ENCODE peak calls at places on chromosomes 4 and X, in seven cellular contexts. F is gastrocnemius medialis, B is A549, U is uterus, W is esophagus squamous epithelium, C is H1, I is breast epithelium. L is an unnamed sample.

GRCh38 chr4:184268574-184269160 is 51.0 kb upstream of the ENPP6 start:
- DNase-seq in F (no peak), W (no peak), B (peak; percentile 17), U (no peak), I (no peak), C (no peak), L (no peak)

GRCh38 chr4:48173055-48173991 is 39.3 kb upstream of the TXK start:
- DNase-seq in F (no peak), C (no peak), U (no peak), B (peak; percentile 53), W (no peak), I (no peak), L (no peak)

GRCh38 chr4:7427326-7428260 is 7.1 kb downstream of the PSAPL1 start:
- DNase-seq in F (no peak), I (peak; percentile 40), W (no peak), U (no peak), B (no peak), C (peak; percentile 41), L (no peak)

GRCh38 chrX:71095971-71096701 is 485 bp downstream of the FOXO4 start:
- DNase-seq in F (no peak), W (no peak), C (no peak), U (no peak), B (no peak), I (peak; percentile 56), L (no peak)

GRCh38 chr4:26806331-26806730 is 54.3 kb upstream of the STIM2 start:
- DNase-seq in U (no peak), I (no peak), B (no peak), F (no peak), W (no peak), C (no peak), L (no peak)

GRCh38 chr4:124526760-124527159 is 185.8 kb downstream of the ANKRD50 start:
- DNase-seq in B (no peak), F (no peak), C (no peak), U (no peak), I (no peak), W (no peak), L (no peak)

GRCh38 chr4:54586343-54586953 is 71.3 kb upstream of the KIT start:
- DNase-seq in W (no peak), U (no peak), B (peak; percentile 4), C (no peak), F (no peak), I (no peak), L (peak; percentile 62)

GRCh38 chr4:113232194-113232593 is 182.7 kb downstream of the ANK2 start:
- DNase-seq in C (no peak), B (no peak), I (no peak), F (no peak), W (no peak), U (no peak), L (no peak)

GRCh38 chrX:40099046-40099968 is 1.5 kb upstream of the BCOR start:
- DNase-seq in C (peak; percentile 63), F (peak; percentile 25), U (peak; percentile 43), B (no peak), I (no peak), W (no peak), L (peak; percentile 78)

GRCh38 chrX:71809886-71810285 is 46.7 kb downstream of the CXorf49B start:
- DNase-seq in F (no peak), W (no peak), C (no peak), B (peak; percentile 30), I (no peak), U (no peak), L (no peak)

GRCh38 chrX:7052541-7052940 is 95.0 kb upstream of the STS start:
- DNase-seq in C (no peak), I (no peak), W (no peak), F (no peak), U (no peak), B (no peak), L (no peak)

GRCh38 chr4:136754810-136755530 is 777.3 kb downstream of the PCDH18 start:
- DNase-seq in B (no peak), C (no peak), I (no peak), U (no peak), F (no peak), W (no peak), L (no peak)

GRCh38 chr4:10639100-10639499 is 45.5 kb downstream of the CLNK start:
- DNase-seq in B (no peak), F (no peak), W (no peak), C (no peak), I (no peak), U (no peak), L (no peak)

GRCh38 chr4:26785766-26786165 is 74.9 kb upstream of the STIM2 start:
- DNase-seq in F (no peak), I (no peak), U (no peak), C (no peak), W (no peak), B (no peak), L (no peak)

DNA sequence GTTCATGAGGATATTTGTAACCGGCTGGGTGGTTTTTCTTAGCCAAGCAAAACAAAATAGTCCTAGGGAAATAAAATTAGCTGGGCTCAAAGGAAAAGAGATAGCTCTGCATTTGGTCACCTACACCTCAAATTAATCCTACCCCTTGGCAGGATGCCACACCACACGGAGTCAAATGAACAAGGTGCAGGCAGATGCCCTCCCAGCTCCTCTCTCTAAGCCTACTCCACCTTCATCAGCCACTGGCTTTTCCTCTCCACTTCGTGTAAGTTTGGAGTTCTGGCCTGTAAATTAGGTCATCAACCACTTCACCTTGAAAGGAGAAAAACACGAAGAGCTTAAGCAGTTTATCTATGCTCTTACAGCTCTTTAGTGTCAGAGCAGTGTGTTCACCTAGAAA is 1.4 kb downstream of the DDIT4L start:
- DNase-seq in C (no peak), I (no peak), W (no peak), F (peak; percentile 83), U (peak; percentile 15), B (no peak), L (no peak)
- H3K4me3 ChIP-seq in C (no peak overlapping the region), I (peak overlapping the region; percentile 94), W (peak overlapping the region; percentile 84), F (peak overlapping the region; percentile 90), U (no peak overlapping the region), B (no peak overlapping the region), L (no peak overlapping the region)

GRCh38 chr4:38803833-38804653 is 548 bp downstream of the TLR1 start:
- DNase-seq in C (no peak), F (no peak), W (no peak), B (no peak), I (no peak), U (no peak), L (no peak)

GRCh38 chr4:38804654-38805295 is at the start of gene TLR1:
- DNase-seq in C (no peak), U (no peak), W (no peak), B (peak; percentile 56), F (no peak), I (no peak), L (no peak)

GRCh38 chr4:38802561-38803355 is 1.8 kb downstream of the TLR1 start:
- DNase-seq in I (no peak), W (no peak), B (peak; percentile 13), F (no peak), U (no peak), C (no peak), L (no peak)

GRCh38 chr4:38800956-38801450 is 3.6 kb downstream of the TLR1 start:
- DNase-seq in B (no peak), W (no peak), C (no peak), I (no peak), U (no peak), F (no peak), L (no peak)

DNA sequence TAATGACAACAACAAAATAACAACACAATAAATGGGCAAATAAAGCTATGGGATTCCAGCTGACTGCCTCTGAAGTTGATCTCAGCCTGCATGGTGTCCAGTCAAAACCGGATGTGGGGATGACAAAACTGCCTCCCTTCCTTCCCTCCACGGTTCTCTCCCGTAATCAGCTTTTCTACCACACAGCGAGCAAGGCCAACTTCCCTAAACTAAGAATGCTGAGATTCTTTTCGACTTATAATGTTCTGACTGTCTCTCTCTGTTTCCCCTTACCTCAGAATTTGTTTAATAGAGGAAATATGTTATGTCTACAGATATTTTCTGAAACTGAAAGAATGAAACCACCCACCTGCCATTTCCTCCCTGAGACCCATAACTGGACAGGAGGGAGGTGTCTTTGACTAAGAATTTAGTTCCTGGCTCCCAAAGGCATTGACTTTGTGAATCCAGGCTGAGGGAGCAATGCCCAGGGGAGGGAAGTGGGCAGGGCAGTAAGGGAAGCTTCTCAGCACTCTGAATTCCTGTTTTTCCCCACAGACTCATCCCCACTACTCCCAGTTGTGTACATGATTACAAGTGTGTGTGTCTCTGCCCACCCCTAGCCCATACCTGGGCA is 1.0 kb upstream of the TLR1 start:
- DNase-seq in C (no peak), U (no peak), F (peak; percentile 21), B (no peak), W (no peak), I (no peak), L (no peak)
- TF ChIP-seq POLR2A in C (no peak), U (no peak), F (no peak), B (no peak), W (no peak), I (no peak), L (no peak)

GRCh38 chr4:150784305-150784704 is 202.4 kb downstream of the MAB21L2 start:
- DNase-seq in I (no peak), F (no peak), B (no peak), W (no peak), U (no peak), C (peak; percentile 49), L (no peak)

GRCh38 chr4:150781108-150781663 is 199.2 kb downstream of the MAB21L2 start:
- DNase-seq in F (no peak), W (no peak), I (no peak), B (no peak), U (no peak), C (no peak), L (no peak)

GRCh38 chr4:150782921-150783320 is 201.0 kb downstream of the MAB21L2 start:
- DNase-seq in B (no peak), F (no peak), C (no peak), U (no peak), I (no peak), W (no peak), L (no peak)

GRCh38 chr4:150779707-150780106 is 197.8 kb downstream of the MAB21L2 start:
- DNase-seq in B (no peak), F (no peak), W (no peak), U (no peak), I (no peak), C (no peak), L (no peak)

GRCh38 chr4:150782311-150782710 is 200.4 kb downstream of the MAB21L2 start:
- DNase-seq in W (no peak), F (no peak), C (no peak), I (no peak), U (no peak), B (no peak), L (no peak)
- H3K4me3 ChIP-seq in W (no peak overlapping the region), F (no peak overlapping the region), C (no peak overlapping the region), I (no peak overlapping the region), U (no peak overlapping the region), B (no peak overlapping the region), L (no peak overlapping the region)

DNA sequence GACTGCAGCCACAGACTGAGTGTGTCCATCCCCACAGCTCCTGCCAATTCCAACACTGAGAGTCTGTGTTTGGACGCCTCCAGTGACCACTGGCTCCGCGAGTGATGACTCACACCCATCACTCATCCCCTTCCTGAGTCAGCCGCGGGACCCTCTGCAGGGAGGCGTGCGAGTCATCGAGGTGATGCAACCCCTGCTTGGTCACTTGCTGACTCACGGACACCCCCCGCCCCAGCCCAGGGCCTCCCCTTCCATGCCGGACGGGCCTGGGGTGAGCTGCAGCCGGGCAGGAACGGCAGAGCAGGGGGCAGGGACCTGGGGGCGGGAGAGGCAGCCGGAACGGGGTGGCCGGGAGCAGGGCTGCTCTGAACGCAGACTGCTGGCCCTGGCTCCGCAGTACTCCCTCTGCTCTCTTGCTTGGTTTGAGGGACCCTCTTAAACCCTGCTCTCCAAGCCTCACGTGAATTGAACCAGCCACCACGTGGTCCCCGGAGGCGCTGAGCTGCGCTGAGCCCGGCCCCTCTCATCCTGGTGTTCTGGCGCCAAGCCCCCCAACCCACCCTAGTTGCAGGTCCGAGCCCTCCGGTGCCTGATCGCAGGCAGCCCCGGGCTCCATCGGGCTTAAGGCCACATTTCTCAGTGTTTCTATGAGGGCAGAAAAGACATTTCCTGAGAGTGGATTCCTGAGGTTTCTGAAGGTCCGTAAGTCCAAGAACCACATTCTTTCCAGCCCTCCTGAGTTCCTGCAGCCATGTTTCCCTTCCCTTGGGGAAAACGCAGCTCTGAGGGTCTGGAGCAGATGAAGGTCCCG is 32.4 kb downstream of the FGFRL1 start:
- DNase-seq in U (peak; percentile 97), I (peak; percentile 77), W (no peak), C (peak; percentile 73), B (peak; percentile 93), F (peak; percentile 84), L (peak; percentile 86)
- TF ChIP-seq POLR2A in U (no peak), I (no peak), W (no peak), C (no peak), B (no peak), F (no peak), L (no peak)

L was measured in Peyer's patch.